ENCODE peak calls at places on chromosomes 6 and 20, in six cellular contexts. Q, Y, M, S, X and N are unnamed samples. For H3K4me1, the result is how much of the 10 kb centered on the place peaks cover.

GRCh38 chr6:15534970-15535369 is 127.9 kb downstream of the DTNBP1 start:
- DNase-seq in Q (no peak), Y (no peak), M (no peak), S (no peak), X (no peak), N (no peak)

GRCh38 chr6:11727356-11727755 is 51.2 kb downstream of the ADTRP start:
- DNase-seq in Q (no peak), Y (no peak), M (no peak), S (no peak), X (no peak), N (no peak)

GRCh38 chr6:32168807-32169206 is 4.4 kb downstream of the EGFL8 start:
- DNase-seq in Q (no peak), Y (no peak), M (no peak), S (no peak), X (peak), N (no peak)

GRCh38 chr6:140711019-140711613 is 1336.7 kb upstream of the CITED2 start:
- DNase-seq in Q (no peak), Y (no peak), M (no peak), S (no peak), X (no peak), N (no peak)

GRCh38 chr6:105364243-105364642 is 38.6 kb downstream of the PREP start:
- DNase-seq in Q (no peak), Y (no peak), M (no peak), S (no peak), X (no peak), N (no peak)

GRCh38 chr20:24465730-24466129 is 3.7 kb upstream of the SYNDIG1 start:
- DNase-seq in Q (no peak), Y (no peak), M (no peak), S (peak), X (peak), N (no peak)

GRCh38 chr6:42007753-42008528 is 42.4 kb upstream of the TAF8 start:
- DNase-seq in Q (no peak), Y (peak), M (no peak), S (no peak), X (no peak), N (no peak)

GRCh38 chr6:133101790-133102189 is 139.4 kb upstream of the EYA4 start:
- DNase-seq in Q (no peak), Y (no peak), M (no peak), S (no peak), X (no peak), N (no peak)

GRCh38 chr6:80489911-80490635 is 383.6 kb downstream of the BCKDHB start:
- DNase-seq in Q (no peak), Y (no peak), M (no peak), S (no peak), X (no peak), N (no peak)

GRCh38 chr6:34888874-34889555 is at the start of gene ANKS1A:
- DNase-seq in Q (peak), Y (peak), M (peak), S (peak), X (peak), N (peak)

GRCh38 chr6:130796313-130796905 is 30.8 kb upstream of the SMLR1 start:
- DNase-seq in Q (no peak), Y (no peak), M (no peak), S (no peak), X (no peak), N (no peak)

GRCh38 chr6:4549556-4550226 is 226.5 kb upstream of the CDYL start:
- DNase-seq in Q (no peak), Y (no peak), M (no peak), S (no peak), X (no peak), N (no peak)

GRCh38 chr6:111657146-111657545 is 51.5 kb upstream of the TRAF3IP2 start:
- DNase-seq in Q (no peak), Y (no peak), M (no peak), S (no peak), X (no peak), N (peak)

GRCh38 chr6:36752187-36752885 is 54.7 kb downstream of the RAB44 start:
- DNase-seq in Q (no peak), Y (no peak), M (peak), S (no peak), X (no peak), N (peak)

GRCh38 chr20:17504326-17504897 is 26.8 kb downstream of the BFSP1 start:
- DNase-seq in Q (no peak), Y (no peak), M (no peak), S (no peak), X (no peak), N (peak)

GRCh38 chr6:80527552-80528052 is 421.1 kb downstream of the BCKDHB start:
- DNase-seq in Q (no peak), Y (no peak), M (no peak), S (no peak), X (no peak), N (peak)

GRCh38 chr6:89360415-89360999 is 8.0 kb upstream of the UBE2J1 start:
- DNase-seq in Q (no peak), Y (no peak), M (no peak), S (no peak), X (no peak), N (no peak)

GRCh38 chr6:153553627-153554026 is 422.5 kb upstream of the RGS17 start:
- DNase-seq in Q (no peak), Y (no peak), M (no peak), S (no peak), X (no peak), N (peak)

GRCh38 chr6:147758305-147758704 is 249.8 kb downstream of the SAMD5 start:
- DNase-seq in Q (no peak), Y (no peak), M (no peak), S (no peak), X (no peak), N (no peak)

GRCh38 chr20:18712877-18713276 is 100.7 kb upstream of the SCP2D1 start:
- DNase-seq in Q (no peak), Y (no peak), M (no peak), S (no peak), X (no peak), N (no peak)

GRCh38 chr20:46348972-46349741 is 40.9 kb upstream of the CDH22 start:
- DNase-seq in Q (peak), Y (peak), M (peak), S (no peak), X (peak), N (peak)

GRCh38 chr6:15280023-15280422 is 34.2 kb downstream of the JARID2 start:
- DNase-seq in Q (no peak), Y (no peak), M (no peak), S (no peak), X (no peak), N (no peak)

GRCh38 chr6:142570221-142570671 is 268.4 kb downstream of the ADGRG6 start:
- DNase-seq in Q (no peak), Y (no peak), M (peak), S (no peak), X (no peak), N (no peak)

GRCh38 chr6:145023116-145023726 is 712.1 kb downstream of the EPM2A start:
- DNase-seq in Q (no peak), Y (no peak), M (no peak), S (no peak), X (no peak), N (no peak)

GRCh38 chr6:73079978-73080377 is 145.3 kb downstream of the KHDC1L start:
- DNase-seq in Q (no peak), Y (no peak), M (no peak), S (no peak), X (no peak), N (no peak)

GRCh38 chr6:156396791-156397418 is 380.3 kb upstream of the ARID1B start:
- DNase-seq in Q (no peak), Y (no peak), M (no peak), S (no peak), X (no peak), N (no peak)

GRCh38 chr6:113560376-113560775 is 296.8 kb upstream of the MARCKS start:
- DNase-seq in Q (no peak), Y (no peak), M (no peak), S (no peak), X (no peak), N (no peak)

GRCh38 chr20:17849901-17850673 is 118.5 kb downstream of the SNX5 start:
- DNase-seq in Q (peak), Y (peak), M (peak), S (peak), X (peak), N (peak)

GRCh38 chr6:156379946-156380707 is 397.1 kb upstream of the ARID1B start:
- DNase-seq in Q (no peak), Y (peak), M (no peak), S (no peak), X (peak), N (peak)

GRCh38 chr6:14983599-14984296 is 262.1 kb upstream of the JARID2 start:
- DNase-seq in Q (no peak), Y (no peak), M (no peak), S (no peak), X (no peak), N (no peak)

GRCh38 chr6:106511274-106512047 is 117.8 kb downstream of the RTN4IP1 start:
- DNase-seq in Q (peak), Y (no peak), M (peak), S (peak), X (peak), N (peak)

GRCh38 chr6:12033770-12034169 is 21.7 kb downstream of the HIVEP1 start:
- DNase-seq in Q (no peak), Y (no peak), M (no peak), S (no peak), X (no peak), N (peak)

GRCh38 chr6:122364084-122364483 is 35.4 kb upstream of the HSF2 start:
- DNase-seq in Q (no peak), Y (no peak), M (no peak), S (no peak), X (no peak), N (no peak)

GRCh38 chr6:89566930-89567634 is 71.5 kb downstream of the LYRM2 start:
- DNase-seq in Q (no peak), Y (no peak), M (no peak), S (no peak), X (no peak), N (no peak)

GRCh38 chr6:8065519-8065911 is 1.3 kb upstream of the BLOC1S5 start:
- DNase-seq in Q (no peak), Y (no peak), M (no peak), S (no peak), X (no peak), N (no peak)

GRCh38 chr20:21518292-21518991 is 4.6 kb upstream of the NKX2-2 start:
- DNase-seq in Q (no peak), Y (no peak), M (no peak), S (no peak), X (no peak), N (no peak)

GRCh38 chr6:105591053-105591452 is 188.2 kb upstream of the PREP start:
- DNase-seq in Q (no peak), Y (no peak), M (no peak), S (no peak), X (no peak), N (no peak)

GRCh38 chr6:90413396-90413795 is 116.8 kb upstream of the BACH2 start:
- DNase-seq in Q (no peak), Y (no peak), M (no peak), S (no peak), X (no peak), N (no peak)

GRCh38 chr6:82040405-82041221 is 206.9 kb downstream of the IBTK start:
- DNase-seq in Q (no peak), Y (peak), M (no peak), S (peak), X (no peak), N (peak)

GRCh38 chr20:22590662-22591061 is 6.3 kb upstream of the FOXA2 start:
- DNase-seq in Q (no peak), Y (no peak), M (no peak), S (no peak), X (no peak), N (no peak)

GRCh38 chr6:154766288-154766687 is 33.1 kb downstream of the SCAF8 start:
- DNase-seq in Q (no peak), Y (no peak), M (no peak), S (no peak), X (no peak), N (no peak)

GRCh38 chr6:154768280-154768679 is 35.1 kb downstream of the SCAF8 start:
- DNase-seq in Q (no peak), Y (no peak), M (no peak), S (no peak), X (no peak), N (no peak)

GRCh38 chr6:154765273-154765672 is 32.1 kb downstream of the SCAF8 start:
- DNase-seq in Q (no peak), Y (no peak), M (no peak), S (no peak), X (no peak), N (no peak)

GRCh38 chr6:154766993-154767392 is 33.8 kb downstream of the SCAF8 start:
- DNase-seq in Q (no peak), Y (peak), M (no peak), S (no peak), X (no peak), N (no peak)

DNA sequence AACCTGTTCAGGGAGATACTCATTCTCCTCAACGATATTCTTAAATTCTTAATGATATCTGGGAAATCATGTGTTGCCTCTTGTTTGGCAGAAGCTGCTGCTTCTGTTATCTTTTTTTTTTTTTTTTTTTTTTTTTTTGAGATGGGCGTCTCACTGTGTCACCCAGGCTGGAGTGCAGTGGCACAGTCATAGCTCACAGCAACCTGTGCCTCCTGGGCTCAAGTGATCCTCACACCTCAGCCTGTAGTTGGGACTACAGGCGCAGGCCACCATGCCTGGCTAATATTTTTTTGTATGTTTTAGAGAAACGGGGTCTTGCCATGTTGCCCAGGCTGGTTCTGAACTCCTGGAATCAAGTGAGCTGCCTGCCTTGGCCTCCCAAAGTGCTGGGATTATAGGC is 34.2 kb downstream of the SCAF8 start:
- DNase-seq in Q (no peak), Y (peak), M (no peak), S (no peak), X (no peak), N (no peak)
- H3K4me1 ChIP-seq in Q (half or more), Y (under half), M (half or more), S (under half), X (under half), N (under half)

DNA sequence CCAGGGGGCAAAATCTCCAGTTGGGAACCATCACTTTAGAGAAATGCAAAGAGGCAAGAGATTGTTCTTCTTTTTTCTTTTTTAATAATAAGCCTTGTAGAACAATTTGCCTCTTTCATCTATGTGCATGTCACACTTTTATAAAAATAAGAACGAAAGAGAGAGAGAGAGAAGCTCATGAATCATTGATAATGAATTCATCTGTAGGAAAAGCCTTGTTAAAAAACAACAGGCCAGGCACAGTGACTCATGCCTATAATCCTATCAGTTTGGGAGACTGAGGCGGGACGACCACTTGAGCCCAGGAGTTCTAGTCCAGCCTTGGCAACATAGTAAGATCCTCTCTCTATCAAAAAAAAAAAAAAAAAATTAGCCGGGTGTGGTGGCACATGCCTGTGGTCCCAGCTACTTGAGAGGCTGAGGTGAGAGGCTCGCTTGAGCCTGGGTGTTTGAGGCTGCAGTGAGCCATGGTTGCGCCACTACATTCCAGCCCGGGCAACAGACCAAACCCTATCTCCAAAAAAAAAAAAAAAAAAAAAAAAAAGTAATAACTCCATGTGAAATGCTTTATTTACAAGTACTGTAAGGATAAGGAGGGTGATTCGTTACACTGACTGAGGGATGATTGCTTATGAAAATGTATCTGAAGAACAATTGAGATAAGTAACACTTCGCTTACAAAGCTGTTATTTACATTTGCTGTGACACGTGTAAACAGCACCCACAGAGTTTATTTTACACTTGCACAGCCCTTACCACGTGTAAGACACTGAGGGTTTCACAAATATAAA is 6.0 kb downstream of the CCN5 start:
- DNase-seq in Q (no peak), Y (peak), M (peak), S (peak), X (no peak), N (no peak)
- H3K27ac ChIP-seq in Q (no peak), Y (peak), M (peak), S (peak), X (peak), N (no peak)

DNA sequence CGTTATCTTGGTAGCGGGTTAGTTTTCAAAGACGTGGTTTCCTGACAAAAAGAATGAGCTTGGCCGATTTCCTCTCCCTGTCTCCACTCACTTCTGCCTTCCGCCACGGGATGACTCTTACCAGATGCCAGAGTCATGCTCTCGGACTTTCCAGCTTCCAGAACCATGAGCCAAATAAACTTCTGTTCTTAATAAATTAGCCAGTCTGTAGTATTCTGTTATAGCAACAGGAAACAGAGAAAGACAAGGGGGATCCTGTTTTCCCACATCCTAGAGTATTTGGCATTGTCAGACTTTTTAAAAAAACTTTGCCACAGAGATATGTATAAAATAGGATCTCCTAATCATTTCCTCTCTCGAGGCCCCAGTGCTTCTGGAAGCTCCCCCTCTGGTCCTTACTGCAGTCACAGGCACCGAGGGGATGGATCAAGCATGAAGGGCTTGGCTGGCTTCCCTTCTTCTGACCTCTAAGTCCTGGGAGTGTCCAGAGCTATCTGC is 84.9 kb upstream of the NAA20 start:
- DNase-seq in Q (peak), Y (peak), M (no peak), S (peak), X (peak), N (no peak)
- H3K4me1 ChIP-seq in Q (under half), Y (under half), M (half or more), S (under half), X (under half), N (under half)

GRCh38 chr20:61558726-61559125 is 306.7 kb downstream of the CDH4 start:
- DNase-seq in Q (no peak), Y (no peak), M (no peak), S (no peak), X (no peak), N (no peak)
- H3K27ac ChIP-seq in Q (no peak), Y (no peak), M (no peak), S (no peak), X (no peak), N (no peak)

GRCh38 chr20:62644802-62645496 is 2.6 kb downstream of the SLCO4A1 start:
- DNase-seq in Q (no peak), Y (no peak), M (peak), S (no peak), X (no peak), N (peak)
- H3K4me1 ChIP-seq in Q (under half), Y (under half), M (half or more), S (under half), X (under half), N (under half)

GRCh38 chr20:50518270-50518721 is 8.1 kb downstream of the PTPN1 start:
- DNase-seq in Q (no peak), Y (no peak), M (no peak), S (no peak), X (no peak), N (no peak)
- H3K27ac ChIP-seq in Q (no peak), Y (no peak), M (peak), S (no peak), X (no peak), N (peak)

GRCh38 chr6:20417819-20418218 is 16.1 kb downstream of the E2F3 start:
- DNase-seq in Q (no peak), Y (no peak), M (no peak), S (no peak), X (no peak), N (no peak)
- H3K4me1 ChIP-seq in Q (under half), Y (under half), M (under half), S (under half), X (under half), N (under half)

DNA sequence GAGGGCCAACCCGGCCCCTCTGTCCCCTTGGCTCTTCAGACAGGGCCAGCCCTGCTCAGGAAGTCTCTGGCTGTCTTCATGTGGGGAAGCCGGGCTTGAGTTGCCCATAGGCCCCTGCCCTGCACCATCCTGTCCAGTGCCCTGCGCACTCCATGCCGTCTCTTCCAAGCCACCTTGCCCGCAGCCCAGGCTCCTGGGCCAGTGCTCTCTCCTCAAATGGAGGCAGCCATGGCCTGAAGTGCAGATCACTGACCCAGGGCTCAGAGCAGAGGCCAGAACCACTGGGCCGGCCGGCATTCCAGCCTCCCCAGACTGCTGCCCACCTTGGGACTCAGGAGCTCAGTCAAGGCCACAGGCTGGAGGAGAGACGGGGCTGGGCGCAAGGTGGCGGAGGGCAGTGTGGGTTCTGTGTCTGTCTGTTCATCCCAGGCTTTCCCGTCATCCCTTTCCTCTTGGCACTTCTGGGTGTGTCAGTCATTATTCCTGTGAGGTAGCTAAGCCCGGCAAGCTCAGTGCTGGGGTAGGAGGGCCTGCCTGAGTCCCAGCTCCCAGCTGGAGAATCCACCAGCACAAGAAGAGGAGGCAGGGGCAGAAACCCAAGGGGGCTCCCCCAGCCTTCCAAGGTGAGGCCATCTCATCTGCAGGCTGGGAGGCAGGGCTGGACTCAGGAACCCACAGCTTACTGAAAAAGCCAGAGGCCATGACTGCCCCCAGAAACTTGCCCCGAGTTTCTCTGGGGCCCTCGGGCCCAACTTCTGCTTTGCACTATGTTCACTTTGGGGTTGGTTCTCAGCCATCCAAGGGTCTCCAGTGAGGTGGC is 22.4 kb downstream of the SDCBP2 start:
- DNase-seq in Q (no peak), Y (no peak), M (no peak), S (no peak), X (no peak), N (no peak)
- H3K27ac ChIP-seq in Q (no peak), Y (no peak), M (no peak), S (no peak), X (no peak), N (no peak)